ENCODE peak calls at places on chromosomes 3 and 15, in ten cellular contexts. H is B cell, A is bronchial epithelial cell, L is GM13977, J is heart left ventricle, I is right atrium auricular region, F is GM23338, Q is cardiac muscle cell, V is body of pancreas, X is foreskin fibroblast. D is an unnamed sample.

GRCh38 chr15:72958634-72959033 is 93.6 kb upstream of the NEO1 start:
- DNase-seq in V (no peak), I (no peak), A (no peak), F (no peak), X (no peak), J (no peak), L (no peak), Q (no peak), H (no peak), D (no peak)

GRCh38 chr3:124444075-124444474 is 286.2 kb upstream of the UMPS start:
- DNase-seq in L (no peak), J (no peak), H (no peak), I (no peak), F (no peak), A (no peak), X (no peak), V (no peak), Q (no peak), D (no peak)

GRCh38 chr3:115040673-115041286 is 106.3 kb downstream of the ZBTB20 start:
- DNase-seq in J (peak), Q (peak), X (peak), L (peak), I (no peak), V (peak), H (peak), A (peak), F (peak), D (no peak)

GRCh38 chr15:29278436-29279099 is 8.9 kb upstream of the NSMCE3 start:
- DNase-seq in Q (peak), F (no peak), J (no peak), I (no peak), V (no peak), A (peak), X (peak), H (no peak), L (no peak), D (no peak)

GRCh38 chr3:57007513-57008415 is 52.7 kb upstream of the SPATA12 start:
- DNase-seq in V (peak), J (no peak), L (no peak), I (peak), F (peak), A (peak), Q (no peak), H (no peak), X (peak), D (no peak)

GRCh38 chr3:4425707-4426106 is 41.4 kb downstream of the SUMF1 start:
- DNase-seq in F (no peak), H (no peak), L (no peak), V (no peak), Q (no peak), J (no peak), X (no peak), A (peak), I (no peak), D (no peak)

GRCh38 chr15:58374147-58374546 is 57.6 kb upstream of the LIPC start:
- DNase-seq in A (no peak), X (no peak), Q (no peak), F (no peak), H (no peak), J (no peak), L (no peak), I (no peak), V (no peak), D (no peak)

GRCh38 chr3:129282727-129283327 is 4.2 kb downstream of the HMCES start:
- DNase-seq in L (peak), H (peak), V (no peak), Q (no peak), J (no peak), A (peak), X (peak), I (no peak), F (no peak), D (no peak)

GRCh38 chr3:38617586-38617985 is 31.9 kb downstream of the SCN5A start:
- DNase-seq in Q (no peak), L (no peak), X (no peak), H (no peak), A (no peak), F (no peak), J (no peak), V (no peak), I (no peak), D (no peak)

GRCh38 chr15:90953947-90954711 is 555 bp upstream of the RCCD1 start:
- DNase-seq in L (no peak), Q (no peak), J (no peak), H (no peak), F (no peak), A (no peak), X (peak), V (no peak), I (no peak), D (no peak)

GRCh38 chr3:72163809-72164634 is 379.1 kb upstream of the PROK2 start:
- DNase-seq in L (peak), F (no peak), H (peak), Q (no peak), X (no peak), I (no peak), A (no peak), V (no peak), J (no peak), D (no peak)

GRCh38 chr3:8837172-8837571 is 67.8 kb upstream of the OXTR start:
- DNase-seq in H (no peak), X (peak), Q (no peak), L (no peak), F (no peak), J (no peak), A (peak), I (no peak), V (no peak), D (peak)

GRCh38 chr3:44337253-44337652 is 1.3 kb upstream of the TCAIM start:
- DNase-seq in J (no peak), A (no peak), I (no peak), H (no peak), F (peak), Q (peak), L (no peak), X (peak), V (no peak), D (no peak)

GRCh38 chr3:179768080-179768479 is 115.2 kb downstream of the USP13 start:
- DNase-seq in V (peak), F (peak), X (peak), L (no peak), H (no peak), I (no peak), A (peak), J (no peak), Q (peak), D (no peak)

GRCh38 chr3:110579841-110580550 is 491.6 kb upstream of the NECTIN3 start:
- DNase-seq in J (no peak), A (peak), I (no peak), V (no peak), H (no peak), F (no peak), X (peak), L (no peak), Q (no peak), D (no peak)

GRCh38 chr3:161927131-161927530 is 430.5 kb downstream of the OTOL1 start:
- DNase-seq in V (no peak), I (no peak), F (no peak), Q (no peak), A (no peak), X (no peak), J (no peak), L (no peak), H (no peak), D (no peak)

GRCh38 chr3:161920196-161920595 is 423.6 kb downstream of the OTOL1 start:
- DNase-seq in A (no peak), Q (no peak), X (no peak), J (no peak), F (no peak), H (no peak), V (no peak), L (no peak), I (no peak), D (no peak)

GRCh38 chr3:161925749-161926360 is 429.2 kb downstream of the OTOL1 start:
- DNase-seq in H (no peak), V (no peak), A (no peak), L (no peak), F (no peak), Q (no peak), I (no peak), J (no peak), X (peak), D (no peak)
- TF ChIP-seq CTCF in H (no peak), V (no peak), A (no peak), L (peak), F (peak), Q (no peak), I (no peak), J (no peak), X (no peak), D (peak)

GRCh38 chr3:183192650-183193300 is 30.2 kb upstream of the LAMP3 start:
- DNase-seq in V (no peak), I (no peak), A (no peak), J (no peak), F (no peak), Q (no peak), L (no peak), H (no peak), X (no peak), D (no peak)

GRCh38 chr3:183189641-183190040 is 27.1 kb upstream of the LAMP3 start:
- DNase-seq in I (no peak), V (no peak), X (peak), L (no peak), Q (no peak), A (no peak), J (no peak), F (no peak), H (no peak), D (no peak)

GRCh38 chr3:183185696-183186095 is 23.2 kb upstream of the LAMP3 start:
- DNase-seq in J (no peak), L (no peak), H (no peak), F (no peak), I (no peak), X (peak), A (peak), Q (no peak), V (no peak), D (no peak)

GRCh38 chr3:183193762-183194701 is 31.5 kb upstream of the LAMP3 start:
- DNase-seq in F (no peak), I (no peak), H (no peak), J (no peak), L (no peak), A (no peak), V (no peak), X (peak), Q (no peak), D (no peak)

GRCh38 chr3:183188895-183189462 is 26.4 kb upstream of the LAMP3 start:
- DNase-seq in Q (peak), A (peak), I (no peak), H (peak), V (peak), J (peak), F (peak), X (peak), L (peak), D (no peak)
- TF ChIP-seq CTCF in Q (peak), A (peak), I (no peak), H (peak), V (peak), J (peak), F (peak), X (peak), L (peak), D (peak)

DNA sequence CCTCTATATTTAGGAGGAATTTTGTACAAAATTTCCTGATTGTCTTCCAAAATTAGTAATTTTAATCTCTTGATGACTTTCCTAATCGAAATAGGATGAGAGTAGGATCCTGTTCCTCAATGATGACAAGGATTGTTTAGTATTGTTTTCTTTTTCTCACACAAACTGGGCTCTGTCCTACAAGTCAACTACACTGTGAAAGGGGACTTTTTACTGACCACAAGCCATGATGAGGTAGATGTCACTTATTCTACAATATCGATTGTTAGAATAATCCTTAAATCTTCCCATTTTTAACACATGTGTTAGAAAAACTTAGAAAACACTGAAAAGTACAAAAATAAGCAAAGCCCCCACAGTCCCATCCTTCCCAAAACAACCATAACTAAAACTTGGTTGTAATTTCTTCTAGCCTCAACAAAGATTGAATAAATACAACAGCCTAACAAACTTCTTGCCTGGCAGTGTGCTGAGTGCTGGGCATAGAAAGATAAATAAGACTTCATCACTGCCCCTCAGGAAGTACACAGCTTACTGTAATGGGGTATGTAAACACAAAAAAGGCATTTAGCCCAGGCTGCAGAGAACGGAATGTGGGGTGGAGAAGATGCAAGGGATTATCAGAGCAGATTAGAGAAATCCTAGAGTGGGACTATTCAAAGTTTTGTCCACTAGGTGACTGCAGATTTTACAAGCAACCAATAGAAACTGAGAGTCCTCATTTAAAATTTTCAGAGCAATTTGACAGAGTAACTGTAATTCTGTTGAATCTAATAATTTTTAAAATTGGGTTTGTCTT is 35.6 kb upstream of the TSC22D2 start:
- DNase-seq in J (no peak), A (no peak), L (peak), H (no peak), F (no peak), V (no peak), I (no peak), Q (no peak), X (peak), D (no peak)
- TF ChIP-seq CTCF in J (peak), A (peak), L (no peak), H (peak), F (peak), V (no peak), I (no peak), Q (peak), X (peak), D (peak)

GRCh38 chr3:127827808-127828207 is 5.5 kb upstream of the MGLL start:
- DNase-seq in L (no peak), X (no peak), J (no peak), A (no peak), Q (no peak), I (no peak), H (no peak), V (no peak), F (no peak), D (no peak)

GRCh38 chr3:127829537-127829936 is 7.2 kb upstream of the MGLL start:
- DNase-seq in V (no peak), A (no peak), J (no peak), H (no peak), X (no peak), F (no peak), Q (no peak), I (no peak), L (no peak), D (no peak)

GRCh38 chr3:127833281-127834032 is 11.1 kb upstream of the MGLL start:
- DNase-seq in I (no peak), L (no peak), X (no peak), A (peak), H (no peak), J (no peak), Q (no peak), V (no peak), F (no peak), D (no peak)

GRCh38 chr3:127834771-127835170 is 12.5 kb upstream of the MGLL start:
- DNase-seq in X (no peak), A (no peak), J (no peak), Q (no peak), I (no peak), V (no peak), L (no peak), F (no peak), H (no peak), D (no peak)

GRCh38 chr3:127831723-127832172 is 9.4 kb upstream of the MGLL start:
- DNase-seq in J (peak), L (peak), X (peak), F (peak), I (no peak), A (no peak), H (no peak), Q (peak), V (peak), D (no peak)
- TF ChIP-seq CTCF in J (peak), L (peak), X (peak), F (peak), I (peak), A (peak), H (peak), Q (peak), V (peak), D (peak)

DNA sequence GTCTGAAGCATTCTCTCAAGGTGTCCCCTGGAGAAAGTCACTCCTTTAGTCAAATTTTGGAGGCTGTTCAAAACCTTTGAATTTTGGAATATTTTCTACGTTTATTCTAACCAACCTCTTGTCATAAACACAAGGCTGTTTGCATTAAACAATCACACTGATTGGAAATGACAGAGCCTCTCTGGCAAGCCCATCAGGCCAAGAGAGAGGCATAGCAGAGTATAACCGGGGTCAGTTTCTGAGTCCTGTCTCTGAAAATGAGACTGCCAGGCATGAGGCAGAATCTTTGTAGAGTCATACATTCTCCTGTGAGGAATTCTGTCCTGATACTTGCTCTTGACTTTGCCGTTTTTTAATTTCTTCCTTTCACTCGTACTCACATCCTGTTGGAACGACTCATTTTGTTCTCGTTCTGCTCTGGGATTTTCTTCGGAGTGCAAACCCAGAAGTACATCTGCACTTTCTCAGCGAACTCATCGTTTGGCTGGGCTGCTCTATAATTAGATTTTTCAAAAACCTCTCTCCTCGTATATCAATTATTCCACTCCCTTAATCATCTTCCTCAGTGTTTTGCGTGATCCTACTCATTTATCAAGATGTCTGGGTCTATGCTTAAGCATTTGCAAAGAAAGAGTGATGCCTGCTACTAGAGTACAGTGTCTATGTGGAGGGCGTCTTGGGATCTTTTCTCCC is 114.2 kb downstream of the AGBL1 start:
- DNase-seq in F (no peak), H (no peak), I (no peak), A (no peak), Q (no peak), J (no peak), L (no peak), X (no peak), V (no peak), D (no peak)
- TF ChIP-seq CTCF in F (no peak), H (no peak), I (no peak), A (no peak), Q (no peak), J (no peak), L (no peak), X (no peak), V (no peak), D (no peak)

GRCh38 chr3:13364602-13365271 is 55.4 kb downstream of the NUP210 start:
- DNase-seq in F (peak), X (no peak), H (no peak), J (no peak), V (no peak), Q (no peak), A (no peak), L (no peak), I (no peak), D (no peak)
- TF ChIP-seq CTCF in F (peak), X (no peak), H (no peak), J (no peak), V (no peak), Q (no peak), A (no peak), L (no peak), I (no peak), D (no peak)

GRCh38 chr3:24583004-24583403 is 88.4 kb upstream of the THRB start:
- DNase-seq in X (peak), F (peak), J (no peak), Q (no peak), V (peak), H (no peak), L (no peak), A (peak), I (no peak), D (no peak)
- TF ChIP-seq CTCF in X (no peak), F (peak), J (peak), Q (peak), V (peak), H (peak), L (peak), A (peak), I (no peak), D (peak)

GRCh38 chr3:160448845-160449659 is 534 bp downstream of the TRIM59 start:
- DNase-seq in J (peak), H (peak), A (peak), L (peak), X (peak), Q (peak), V (no peak), I (no peak), F (no peak), D (no peak)
- TF ChIP-seq CTCF in J (no peak), H (no peak), A (no peak), L (no peak), X (no peak), Q (no peak), V (no peak), I (no peak), F (no peak), D (no peak)

GRCh38 chr3:109098245-109098644 is 19.7 kb downstream of the MORC1 start:
- DNase-seq in X (no peak), Q (peak), L (no peak), F (peak), J (no peak), I (no peak), V (peak), H (no peak), A (peak), D (no peak)
- TF ChIP-seq CTCF in X (no peak), Q (no peak), L (peak), F (peak), J (peak), I (no peak), V (peak), H (no peak), A (peak), D (peak)

DNA sequence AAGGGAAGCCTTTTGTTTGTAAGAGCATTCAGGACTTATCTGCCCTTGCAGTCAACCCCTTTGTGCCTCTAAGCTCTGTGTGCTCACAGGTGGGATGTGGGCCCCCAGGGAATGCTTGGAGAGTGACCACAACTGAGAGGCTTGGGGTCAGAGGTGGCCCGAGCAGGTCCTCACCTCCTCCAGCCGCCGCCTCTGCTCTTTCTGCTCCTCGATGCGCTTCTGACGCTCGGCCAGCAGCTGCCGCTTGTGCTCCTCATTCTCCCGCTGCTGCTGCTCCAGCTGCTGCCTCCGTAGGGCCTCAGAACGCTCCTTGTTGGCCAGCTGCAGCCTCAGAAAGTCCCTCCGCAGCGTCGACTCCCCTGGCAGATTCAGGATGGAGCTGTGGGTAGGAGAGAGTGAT is 130.8 kb upstream of the SLC2A2 start:
- DNase-seq in Q (no peak), H (no peak), A (no peak), V (no peak), J (peak), L (no peak), F (peak), I (no peak), X (no peak), D (no peak)
- TF ChIP-seq CTCF in Q (no peak), H (no peak), A (no peak), V (no peak), J (peak), L (no peak), F (no peak), I (no peak), X (no peak), D (no peak)